ENCODE peak calls at places on chromosome 22, in ten cellular contexts. V is skeletal muscle cell; P is left colon; Y is fibroblast of the aortic adventitia; W is NCI-H187; I is SJCRH30; M is coronary artery; K is stimulated activated CD8-positive, alpha-beta memory T cell treated with anti-CD3 and anti-CD28 coated beads, Interleukin-7, amount 100 ng/mL, for 1 hour; F is aorta; R is iris pigment epithelial cell. C is an unnamed sample.

GRCh38 chr22:37581534-37581933 is 1.6 kb upstream of the LGALS2 start:
- DNase-seq in I (no peak), W (no peak), R (no peak), K (no peak), Y (no peak), V (no peak), P (peak; percentile 74), F (peak; percentile 87), M (no peak), C (no peak)

GRCh38 chr22:32042924-32043323 is at the start of gene SLC5A1:
- DNase-seq in W (no peak), Y (no peak), F (no peak), M (no peak), R (no peak), P (peak; percentile 89), I (no peak), V (no peak), K (no peak), C (no peak)

GRCh38 chr22:27755521-27756211 is 45.9 kb downstream of the MN1 start:
- DNase-seq in F (peak; percentile 70), I (no peak), W (no peak), Y (peak; percentile 40), V (no peak), K (no peak), R (no peak), M (no peak), P (no peak), C (no peak)

GRCh38 chr22:20111045-20111688 is 4.7 kb upstream of the RANBP1 start:
- DNase-seq in P (no peak), Y (no peak), R (peak; percentile 29), K (no peak), V (no peak), W (no peak), M (no peak), F (peak; percentile 45), I (no peak), C (no peak)

GRCh38 chr22:40247976-40248375 is 70.3 kb downstream of the TNRC6B start:
- DNase-seq in V (no peak), K (peak; percentile 44), I (no peak), Y (no peak), R (no peak), P (no peak), F (no peak), M (no peak), W (no peak), C (no peak)

GRCh38 chr22:46374663-46375474 is 39.4 kb downstream of the TRMU start:
- DNase-seq in K (no peak), I (no peak), F (no peak), V (no peak), M (no peak), W (no peak), R (no peak), P (peak; percentile 83), Y (no peak), C (no peak)

GRCh38 chr22:42673898-42674390 is 24.8 kb upstream of the CYB5R3 start:
- DNase-seq in W (no peak), K (no peak), I (peak; percentile 24), P (no peak), F (no peak), V (no peak), R (no peak), M (no peak), Y (peak; percentile 90), C (no peak)

GRCh38 chr22:38043151-38044039 is 13.8 kb upstream of the PICK1 start:
- DNase-seq in P (no peak), K (no peak), W (no peak), M (no peak), F (no peak), I (no peak), R (no peak), Y (no peak), V (no peak), C (no peak)

GRCh38 chr22:23237201-23237798 is 57.0 kb downstream of the BCR start:
- DNase-seq in R (peak; percentile 36), M (no peak), P (peak; percentile 44), I (peak; percentile 100), V (peak; percentile 78), W (peak; percentile 34), K (no peak), Y (peak; percentile 32), F (peak; percentile 81), C (peak; percentile 61)

GRCh38 chr22:27385261-27385998 is 416.1 kb downstream of the MN1 start:
- DNase-seq in P (no peak), I (no peak), F (no peak), Y (no peak), R (no peak), W (no peak), M (peak; percentile 56), K (no peak), V (no peak), C (no peak)

GRCh38 chr22:44249376-44250147 is 63.2 kb downstream of the SHISAL1 start:
- DNase-seq in P (no peak), F (no peak), Y (no peak), K (no peak), M (no peak), I (no peak), R (no peak), V (no peak), W (no peak), C (no peak)

GRCh38 chr22:22168190-22168940 is 76.2 kb upstream of the VPREB1 start:
- DNase-seq in P (no peak), F (no peak), K (no peak), W (peak; percentile 40), I (peak; percentile 42), Y (peak; percentile 85), R (peak; percentile 6), V (peak; percentile 39), M (no peak), C (no peak)

GRCh38 chr22:43996170-43996980 is 27.7 kb upstream of the PARVB start:
- DNase-seq in W (no peak), Y (no peak), P (peak; percentile 64), R (no peak), V (no peak), F (peak; percentile 84), I (no peak), M (no peak), K (peak; percentile 42), C (no peak)

GRCh38 chr22:27377901-27378300 is 423.7 kb downstream of the MN1 start:
- DNase-seq in R (no peak), I (peak; percentile 92), W (no peak), K (no peak), P (peak; percentile 33), Y (no peak), V (peak; percentile 6), M (no peak), F (no peak), C (peak; percentile 30)

GRCh38 chr22:37334461-37334858 is 52.2 kb downstream of the CYTH4 start:
- DNase-seq in I (no peak), M (no peak), F (no peak), K (no peak), W (no peak), Y (no peak), V (no peak), R (no peak), P (no peak), C (no peak)

GRCh38 chr22:38009000-38009806 is 24.8 kb upstream of the SOX10 start:
- DNase-seq in I (no peak), M (no peak), Y (no peak), W (no peak), K (no peak), R (no peak), V (no peak), F (peak; percentile 66), P (no peak), C (no peak)

GRCh38 chr22:49964136-49964492 is 3.5 kb downstream of the PIM3 start:
- DNase-seq in V (no peak), K (no peak), M (no peak), W (no peak), P (peak; percentile 12), I (peak; percentile 2), Y (no peak), F (peak; percentile 74), R (no peak), C (no peak)

GRCh38 chr22:35306350-35306967 is 6.8 kb downstream of the TOM1 start:
- DNase-seq in W (no peak), M (no peak), V (no peak), K (no peak), P (no peak), Y (no peak), F (no peak), I (peak; percentile 60), R (peak; percentile 29), C (no peak)

GRCh38 chr22:47550524-47551437 is 788.3 kb downstream of the TBC1D22A start:
- DNase-seq in W (no peak), R (no peak), P (no peak), V (no peak), K (no peak), I (no peak), M (peak; percentile 57), F (peak; percentile 55), Y (no peak), C (no peak)

GRCh38 chr22:38167988-38168407 is 13.6 kb downstream of the PLA2G6 start:
- DNase-seq in V (no peak), P (no peak), Y (no peak), M (peak; percentile 53), R (no peak), I (no peak), F (no peak), K (no peak), W (no peak), C (no peak)

C was measured in brain pericyte.